ENCODE peak calls at places on chromosomes 11 and 22, in six cellular contexts. One of them, this sample, is unnamed.

GRCh38 chr11:62543680-62544444 is 2.7 kb downstream of the AHNAK start:
- DNase-seq in fibroblast of mammary gland: no peak
- DNase-seq in bronchial epithelial cell: peak; percentile 28
- DNase-seq in cardiac fibroblast: no peak
- DNase-seq in MM.1S: no peak
- DNase-seq in tibial nerve: no peak
- DNase-seq in this sample: peak; percentile 12

GRCh38 chr11:31690041-31690440 is 121.1 kb downstream of the PAX6 start:
- DNase-seq in fibroblast of mammary gland: peak; percentile 66
- DNase-seq in bronchial epithelial cell: no peak
- DNase-seq in cardiac fibroblast: peak; percentile 52
- DNase-seq in MM.1S: no peak
- DNase-seq in tibial nerve: no peak
- DNase-seq in this sample: no peak

GRCh38 chr11:77473001-77473800 is 693 bp downstream of the PAK1 start:
- DNase-seq in fibroblast of mammary gland: no peak
- DNase-seq in bronchial epithelial cell: no peak
- DNase-seq in cardiac fibroblast: no peak
- DNase-seq in MM.1S: peak; percentile 68
- DNase-seq in tibial nerve: no peak
- DNase-seq in this sample: peak; percentile 68

GRCh38 chr22:24760708-24761306 is 13.7 kb downstream of the PIWIL3 start:
- DNase-seq in fibroblast of mammary gland: no peak
- DNase-seq in bronchial epithelial cell: no peak
- DNase-seq in cardiac fibroblast: peak; percentile 64
- DNase-seq in MM.1S: no peak
- DNase-seq in tibial nerve: no peak
- DNase-seq in this sample: no peak

GRCh38 chr11:6618117-6619020 is 853 bp downstream of the TPP1 start:
- DNase-seq in fibroblast of mammary gland: peak; percentile 70
- DNase-seq in bronchial epithelial cell: peak; percentile 50
- DNase-seq in cardiac fibroblast: peak; percentile 89
- DNase-seq in MM.1S: no peak
- DNase-seq in tibial nerve: no peak
- DNase-seq in this sample: peak; percentile 32

GRCh38 chr11:12467610-12468009 is 90.2 kb downstream of the PARVA start:
- DNase-seq in fibroblast of mammary gland: no peak
- DNase-seq in bronchial epithelial cell: no peak
- DNase-seq in cardiac fibroblast: no peak
- DNase-seq in MM.1S: no peak
- DNase-seq in tibial nerve: no peak
- DNase-seq in this sample: no peak

GRCh38 chr11:34308821-34309585 is 48.8 kb downstream of the ABTB2 start:
- DNase-seq in fibroblast of mammary gland: peak; percentile 48
- DNase-seq in bronchial epithelial cell: no peak
- DNase-seq in cardiac fibroblast: peak; percentile 75
- DNase-seq in MM.1S: no peak
- DNase-seq in tibial nerve: no peak
- DNase-seq in this sample: no peak

GRCh38 chr11:41116970-41117369 is 342.5 kb downstream of the LRRC4C start:
- DNase-seq in fibroblast of mammary gland: no peak
- DNase-seq in bronchial epithelial cell: no peak
- DNase-seq in cardiac fibroblast: no peak
- DNase-seq in MM.1S: no peak
- DNase-seq in tibial nerve: no peak
- DNase-seq in this sample: no peak

GRCh38 chr22:47064016-47064415 is 301.6 kb downstream of the TBC1D22A start:
- DNase-seq in fibroblast of mammary gland: no peak
- DNase-seq in bronchial epithelial cell: no peak
- DNase-seq in cardiac fibroblast: no peak
- DNase-seq in MM.1S: no peak
- DNase-seq in tibial nerve: no peak
- DNase-seq in this sample: no peak

GRCh38 chr11:12090761-12091261 is 19.6 kb upstream of the MICAL2 start:
- DNase-seq in fibroblast of mammary gland: no peak
- DNase-seq in bronchial epithelial cell: peak; percentile 97
- DNase-seq in cardiac fibroblast: no peak
- DNase-seq in MM.1S: no peak
- DNase-seq in tibial nerve: no peak
- DNase-seq in this sample: no peak

GRCh38 chr22:20192972-20193760 is 42.3 kb upstream of the CCDC188 start:
- DNase-seq in fibroblast of mammary gland: no peak
- DNase-seq in bronchial epithelial cell: no peak
- DNase-seq in cardiac fibroblast: no peak
- DNase-seq in MM.1S: no peak
- DNase-seq in tibial nerve: no peak
- DNase-seq in this sample: no peak

GRCh38 chr11:15591112-15591537 is 476.4 kb downstream of the INSC start:
- DNase-seq in fibroblast of mammary gland: no peak
- DNase-seq in bronchial epithelial cell: no peak
- DNase-seq in cardiac fibroblast: no peak
- DNase-seq in MM.1S: no peak
- DNase-seq in tibial nerve: no peak
- DNase-seq in this sample: no peak

GRCh38 chr11:113193894-113194293 is 120.5 kb upstream of the TTC12 start:
- DNase-seq in fibroblast of mammary gland: peak; percentile 5
- DNase-seq in bronchial epithelial cell: no peak
- DNase-seq in cardiac fibroblast: peak; percentile 54
- DNase-seq in MM.1S: no peak
- DNase-seq in tibial nerve: no peak
- DNase-seq in this sample: no peak

GRCh38 chr11:21007297-21007696 is 337.9 kb downstream of the NELL1 start:
- DNase-seq in fibroblast of mammary gland: no peak
- DNase-seq in bronchial epithelial cell: no peak
- DNase-seq in cardiac fibroblast: no peak
- DNase-seq in MM.1S: no peak
- DNase-seq in tibial nerve: no peak
- DNase-seq in this sample: no peak

GRCh38 chr11:115334932-115335788 is 169.1 kb downstream of the CADM1 start:
- DNase-seq in fibroblast of mammary gland: peak; percentile 38
- DNase-seq in bronchial epithelial cell: peak; percentile 53
- DNase-seq in cardiac fibroblast: peak; percentile 45
- DNase-seq in MM.1S: peak; percentile 63
- DNase-seq in tibial nerve: no peak
- DNase-seq in this sample: peak; percentile 9

GRCh38 chr11:68128682-68129327 is 7.6 kb upstream of the CHKA start:
- DNase-seq in fibroblast of mammary gland: peak; percentile 60
- DNase-seq in bronchial epithelial cell: no peak
- DNase-seq in cardiac fibroblast: peak; percentile 91
- DNase-seq in MM.1S: no peak
- DNase-seq in tibial nerve: no peak
- DNase-seq in this sample: no peak

GRCh38 chr11:119421941-119422504 is 949 bp downstream of the THY1 start:
- DNase-seq in fibroblast of mammary gland: no peak
- DNase-seq in bronchial epithelial cell: no peak
- DNase-seq in cardiac fibroblast: peak; percentile 37
- DNase-seq in MM.1S: no peak
- DNase-seq in tibial nerve: no peak
- DNase-seq in this sample: no peak

GRCh38 chr11:93051181-93051580 is 81.7 kb downstream of the MTNR1B start:
- DNase-seq in fibroblast of mammary gland: peak; percentile 73
- DNase-seq in bronchial epithelial cell: no peak
- DNase-seq in cardiac fibroblast: peak; percentile 46
- DNase-seq in MM.1S: no peak
- DNase-seq in tibial nerve: no peak
- DNase-seq in this sample: no peak

GRCh38 chr22:42072606-42073330 is 1.3 kb upstream of the PHETA2 start:
- DNase-seq in fibroblast of mammary gland: no peak
- DNase-seq in bronchial epithelial cell: no peak
- DNase-seq in cardiac fibroblast: no peak
- DNase-seq in MM.1S: no peak
- DNase-seq in tibial nerve: no peak
- DNase-seq in this sample: no peak

GRCh38 chr11:122714021-122714420 is 58.5 kb downstream of the UBASH3B start:
- DNase-seq in fibroblast of mammary gland: no peak
- DNase-seq in bronchial epithelial cell: no peak
- DNase-seq in cardiac fibroblast: no peak
- DNase-seq in MM.1S: peak; percentile 56
- DNase-seq in tibial nerve: no peak
- DNase-seq in this sample: peak; percentile 62

GRCh38 chr11:82356316-82356715 is 377.3 kb downstream of the FAM181B start:
- DNase-seq in fibroblast of mammary gland: peak; percentile 10
- DNase-seq in bronchial epithelial cell: no peak
- DNase-seq in cardiac fibroblast: no peak
- DNase-seq in MM.1S: no peak
- DNase-seq in tibial nerve: no peak
- DNase-seq in this sample: no peak

GRCh38 chr11:6812391-6813005 is 13.0 kb upstream of the OR6A2 start:
- DNase-seq in fibroblast of mammary gland: peak; percentile 48
- DNase-seq in bronchial epithelial cell: peak; percentile 50
- DNase-seq in cardiac fibroblast: peak; percentile 50
- DNase-seq in MM.1S: peak; percentile 65
- DNase-seq in tibial nerve: no peak
- DNase-seq in this sample: peak; percentile 73

GRCh38 chr11:102191832-102192231 is 81.6 kb downstream of the YAP1 start:
- DNase-seq in fibroblast of mammary gland: no peak
- DNase-seq in bronchial epithelial cell: no peak
- DNase-seq in cardiac fibroblast: no peak
- DNase-seq in MM.1S: no peak
- DNase-seq in tibial nerve: no peak
- DNase-seq in this sample: no peak

GRCh38 chr22:38305481-38306448 is 11.5 kb downstream of the CSNK1E start:
- DNase-seq in fibroblast of mammary gland: peak; percentile 77
- DNase-seq in bronchial epithelial cell: peak; percentile 74
- DNase-seq in cardiac fibroblast: peak; percentile 78
- DNase-seq in MM.1S: peak; percentile 93
- DNase-seq in tibial nerve: no peak
- DNase-seq in this sample: peak; percentile 75

GRCh38 chr22:45421349-45422057 is 8.0 kb downstream of the RIBC2 start:
- DNase-seq in fibroblast of mammary gland: no peak
- DNase-seq in bronchial epithelial cell: no peak
- DNase-seq in cardiac fibroblast: no peak
- DNase-seq in MM.1S: no peak
- DNase-seq in tibial nerve: no peak
- DNase-seq in this sample: no peak

GRCh38 chr11:120331301-120331966 is 4.8 kb upstream of the ARHGEF12 start:
- DNase-seq in fibroblast of mammary gland: peak; percentile 91
- DNase-seq in bronchial epithelial cell: peak; percentile 91
- DNase-seq in cardiac fibroblast: peak; percentile 87
- DNase-seq in MM.1S: no peak
- DNase-seq in tibial nerve: no peak
- DNase-seq in this sample: no peak

GRCh38 chr11:65615950-65616574 is 486 bp downstream of the PCNX3 start:
- DNase-seq in fibroblast of mammary gland: no peak
- DNase-seq in bronchial epithelial cell: no peak
- DNase-seq in cardiac fibroblast: peak; percentile 27
- DNase-seq in MM.1S: peak; percentile 23
- DNase-seq in tibial nerve: no peak
- DNase-seq in this sample: peak; percentile 70

GRCh38 chr11:12187399-12187798 is 77.0 kb downstream of the MICAL2 start:
- DNase-seq in fibroblast of mammary gland: no peak
- DNase-seq in bronchial epithelial cell: peak; percentile 65
- DNase-seq in cardiac fibroblast: peak; percentile 50
- DNase-seq in MM.1S: no peak
- DNase-seq in tibial nerve: no peak
- DNase-seq in this sample: no peak

GRCh38 chr11:65426839-65427690 is 4.5 kb downstream of the NEAT1 start:
- DNase-seq in fibroblast of mammary gland: peak; percentile 86
- DNase-seq in bronchial epithelial cell: peak; percentile 87
- DNase-seq in cardiac fibroblast: peak; percentile 90
- DNase-seq in MM.1S: peak; percentile 75
- DNase-seq in tibial nerve: no peak
- DNase-seq in this sample: no peak

GRCh38 chr11:408154-409007 is 6.4 kb downstream of the SIGIRR start:
- DNase-seq in fibroblast of mammary gland: no peak
- DNase-seq in bronchial epithelial cell: no peak
- DNase-seq in cardiac fibroblast: no peak
- DNase-seq in MM.1S: no peak
- DNase-seq in tibial nerve: no peak
- DNase-seq in this sample: no peak
- TF ChIP-seq CTCF in fibroblast of mammary gland: no peak
- TF ChIP-seq CTCF in bronchial epithelial cell: no peak
- TF ChIP-seq CTCF in cardiac fibroblast: no peak
- TF ChIP-seq CTCF in MM.1S: no peak
- TF ChIP-seq CTCF in tibial nerve: no peak
- TF ChIP-seq CTCF in this sample: no peak

GRCh38 chr22:37182101-37182948 is 5.7 kb downstream of the C1QTNF6 start:
- DNase-seq in fibroblast of mammary gland: no peak
- DNase-seq in bronchial epithelial cell: no peak
- DNase-seq in cardiac fibroblast: no peak
- DNase-seq in MM.1S: no peak
- DNase-seq in tibial nerve: no peak
- DNase-seq in this sample: no peak
- TF ChIP-seq CTCF in fibroblast of mammary gland: no peak
- TF ChIP-seq CTCF in bronchial epithelial cell: no peak
- TF ChIP-seq CTCF in cardiac fibroblast: no peak
- TF ChIP-seq CTCF in MM.1S: no peak
- TF ChIP-seq CTCF in tibial nerve: no peak
- TF ChIP-seq CTCF in this sample: no peak

DNA sequence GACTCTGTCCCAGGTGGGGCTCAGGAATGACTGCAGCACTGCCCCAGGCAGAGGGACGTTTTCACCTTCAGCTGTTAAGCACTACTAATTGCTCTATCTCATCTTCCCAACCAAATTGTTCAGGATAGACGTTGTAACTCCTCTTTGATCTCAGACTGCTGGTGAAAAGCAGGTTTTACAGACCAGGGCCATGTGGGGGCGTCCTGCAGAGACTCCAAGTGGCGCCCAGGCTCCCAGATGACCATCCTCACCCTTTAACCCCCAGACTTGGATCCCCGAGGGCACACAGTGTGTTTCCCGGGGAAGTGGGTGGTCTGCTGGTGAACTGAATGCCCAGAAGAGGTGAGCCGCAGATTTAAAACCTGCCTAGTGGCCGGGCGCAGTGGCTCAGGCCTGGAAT is 23.9 kb downstream of the FADD start:
- DNase-seq in fibroblast of mammary gland: no peak
- DNase-seq in bronchial epithelial cell: no peak
- DNase-seq in cardiac fibroblast: no peak
- DNase-seq in MM.1S: no peak
- DNase-seq in tibial nerve: no peak
- DNase-seq in this sample: no peak
- TF ChIP-seq CTCF in fibroblast of mammary gland: no peak
- TF ChIP-seq CTCF in bronchial epithelial cell: no peak
- TF ChIP-seq CTCF in cardiac fibroblast: peak; percentile 38
- TF ChIP-seq CTCF in MM.1S: peak; percentile 27
- TF ChIP-seq CTCF in tibial nerve: no peak
- TF ChIP-seq CTCF in this sample: no peak

DNA sequence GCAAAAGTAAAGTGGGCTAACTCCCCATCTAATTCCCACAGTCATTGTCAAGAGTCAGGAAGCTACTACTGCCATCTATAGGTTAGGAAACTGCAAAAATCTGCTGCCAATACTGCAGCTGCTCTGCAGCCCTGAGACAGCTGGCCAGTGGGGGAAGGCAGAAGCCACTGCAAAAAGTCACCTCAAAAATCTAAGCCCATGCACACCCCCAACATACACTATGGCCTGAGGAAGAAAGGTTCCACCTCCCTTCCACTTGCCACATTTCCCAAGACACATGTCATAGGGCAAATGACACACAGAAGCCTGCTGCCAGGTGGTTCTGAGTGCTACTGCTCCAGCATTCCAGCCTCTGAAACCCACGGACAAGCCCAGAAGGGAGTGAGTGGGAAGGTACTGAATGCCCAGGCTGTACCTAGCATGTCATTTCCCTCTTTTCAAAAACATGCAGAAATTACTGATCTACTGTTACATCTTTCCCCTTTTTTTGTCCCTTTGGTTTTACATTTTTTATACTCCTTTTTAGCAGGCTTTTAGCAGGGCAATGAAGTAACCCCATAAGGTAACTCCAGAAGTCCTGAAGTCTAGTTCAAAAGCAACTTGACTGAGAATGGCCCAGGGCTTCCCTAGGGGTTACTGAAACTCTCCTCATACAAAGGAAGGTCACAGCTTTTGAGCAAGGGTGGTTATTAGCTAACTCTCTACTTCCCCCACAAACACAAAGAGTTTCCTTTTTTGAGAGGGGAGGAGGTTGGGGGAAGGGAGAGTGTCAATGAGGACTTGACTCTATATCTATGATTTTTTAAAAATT is 36.8 kb downstream of the DGCR2 start:
- DNase-seq in fibroblast of mammary gland: peak; percentile 43
- DNase-seq in bronchial epithelial cell: peak; percentile 29
- DNase-seq in cardiac fibroblast: peak; percentile 54
- DNase-seq in MM.1S: peak; percentile 28
- DNase-seq in tibial nerve: no peak
- DNase-seq in this sample: peak; percentile 69
- TF ChIP-seq CTCF in fibroblast of mammary gland: peak; percentile 50
- TF ChIP-seq CTCF in bronchial epithelial cell: peak; percentile 48
- TF ChIP-seq CTCF in cardiac fibroblast: peak; percentile 50
- TF ChIP-seq CTCF in MM.1S: peak; percentile 29
- TF ChIP-seq CTCF in tibial nerve: no peak
- TF ChIP-seq CTCF in this sample: peak; percentile 37

This sample was measured in GM10248.